ENCODE peak calls at places on chromosomes 11 and 22, in four cellular contexts. Q is SK-N-DZ; I is B cell; T is stimulated activated CD8-positive, alpha-beta memory T cell treated with anti-CD3 and anti-CD28 coated beads, Interleukin-15, amount 100 ng/mL, for 1 hour. W is an unnamed sample.

GRCh38 chr22:42328130-42328821 is 57.8 kb upstream of the TCF20 start:
- DNase-seq in T (no peak), I (no peak), Q (no peak), W (no peak)

GRCh38 chr11:20047755-20048154 is 112.5 kb downstream of the DBX1 start:
- DNase-seq in I (no peak), T (no peak), Q (no peak), W (no peak)

GRCh38 chr11:69524291-69524882 is 42.9 kb downstream of the LINC01488 start:
- DNase-seq in T (no peak), Q (no peak), I (no peak), W (peak)

GRCh38 chr11:70159612-70160570 is 43.2 kb upstream of the FADD start:
- DNase-seq in Q (no peak), I (no peak), T (no peak), W (no peak)

GRCh38 chr11:120168960-120169681 is 31.2 kb upstream of the TRIM29 start:
- DNase-seq in Q (peak), I (peak), T (peak), W (peak)

GRCh38 chr22:24930678-24931077 is 15.8 kb downstream of the LHFPL7 start:
- DNase-seq in I (no peak), T (no peak), Q (no peak), W (no peak)

GRCh38 chr11:47924184-47924671 is 56.1 kb upstream of the PTPRJ start:
- DNase-seq in I (no peak), Q (no peak), T (no peak), W (no peak)

GRCh38 chr11:198236-198806 is 5.4 kb downstream of the SCGB1C1 start:
- DNase-seq in T (no peak), I (no peak), Q (no peak), W (no peak)

GRCh38 chr11:116890607-116891006 is 53.2 kb upstream of the APOA1 start:
- DNase-seq in Q (no peak), I (no peak), T (no peak), W (no peak)

GRCh38 chr11:14300661-14301304 is 58.2 kb downstream of the RRAS2 start:
- DNase-seq in T (peak), Q (peak), I (peak), W (peak)

GRCh38 chr11:122706689-122707088 is 51.2 kb downstream of the UBASH3B start:
- DNase-seq in T (no peak), Q (no peak), I (no peak), W (no peak)

W was measured in H9.